ENCODE peak calls at places on chromosome 20, in seven cellular contexts. J is fibroblast of lung; L is IMR-90; W is CD8-positive, alpha-beta T cell; A is neuronal stem cell; U is WERI-Rb-1; H is right lobe of liver. S is an unnamed sample. For H3K9me3 and H3K27me3, the result is how much of the 10 kb centered on the place peaks cover.

GRCh38 chr20:10433014-10433622 is 904 bp downstream of the MKKS start:
- DNase-seq in J (no peak), L (peak), W (no peak), A (no peak), U (no peak), H (peak), S (no peak)

GRCh38 chr20:22403860-22404608 is 180.3 kb downstream of the FOXA2 start:
- DNase-seq in J (peak), L (no peak), W (no peak), A (peak), U (no peak), H (no peak), S (peak)

GRCh38 chr20:15837563-15837962 is 735.7 kb downstream of the KIF16B start:
- DNase-seq in J (no peak), L (no peak), W (no peak), A (no peak), U (no peak), H (no peak), S (no peak)

GRCh38 chr20:38581013-38581412 is at the start of gene ADIG:
- DNase-seq in J (no peak), L (no peak), W (no peak), A (no peak), U (peak), H (no peak), S (no peak)

GRCh38 chr20:3755269-3755668 is 12.3 kb downstream of the ADISSP start:
- DNase-seq in J (no peak), L (no peak), W (no peak), A (no peak), U (no peak), H (no peak), S (no peak)

GRCh38 chr20:19552144-19552895 is 205.7 kb upstream of the RIN2 start:
- DNase-seq in J (no peak), L (peak), W (no peak), A (peak), U (no peak), H (no peak), S (no peak)

GRCh38 chr20:7806831-7807230 is 133.4 kb downstream of the HAO1 start:
- DNase-seq in J (no peak), L (no peak), W (no peak), A (no peak), U (no peak), H (no peak), S (no peak)

GRCh38 chr20:64107736-64108457 is 532 bp upstream of the NPBWR2 start:
- DNase-seq in J (no peak), L (no peak), W (peak), A (no peak), U (no peak), H (no peak), S (no peak)

GRCh38 chr20:32823078-32823477 is 3.3 kb downstream of the MAPRE1 start:
- DNase-seq in J (peak), L (peak), W (no peak), A (no peak), U (peak), H (no peak), S (peak)
- H3K4me3 ChIP-seq in J (peak), L (no peak), W (no peak), A (no peak), U (peak), H (no peak), S (no peak)

DNA sequence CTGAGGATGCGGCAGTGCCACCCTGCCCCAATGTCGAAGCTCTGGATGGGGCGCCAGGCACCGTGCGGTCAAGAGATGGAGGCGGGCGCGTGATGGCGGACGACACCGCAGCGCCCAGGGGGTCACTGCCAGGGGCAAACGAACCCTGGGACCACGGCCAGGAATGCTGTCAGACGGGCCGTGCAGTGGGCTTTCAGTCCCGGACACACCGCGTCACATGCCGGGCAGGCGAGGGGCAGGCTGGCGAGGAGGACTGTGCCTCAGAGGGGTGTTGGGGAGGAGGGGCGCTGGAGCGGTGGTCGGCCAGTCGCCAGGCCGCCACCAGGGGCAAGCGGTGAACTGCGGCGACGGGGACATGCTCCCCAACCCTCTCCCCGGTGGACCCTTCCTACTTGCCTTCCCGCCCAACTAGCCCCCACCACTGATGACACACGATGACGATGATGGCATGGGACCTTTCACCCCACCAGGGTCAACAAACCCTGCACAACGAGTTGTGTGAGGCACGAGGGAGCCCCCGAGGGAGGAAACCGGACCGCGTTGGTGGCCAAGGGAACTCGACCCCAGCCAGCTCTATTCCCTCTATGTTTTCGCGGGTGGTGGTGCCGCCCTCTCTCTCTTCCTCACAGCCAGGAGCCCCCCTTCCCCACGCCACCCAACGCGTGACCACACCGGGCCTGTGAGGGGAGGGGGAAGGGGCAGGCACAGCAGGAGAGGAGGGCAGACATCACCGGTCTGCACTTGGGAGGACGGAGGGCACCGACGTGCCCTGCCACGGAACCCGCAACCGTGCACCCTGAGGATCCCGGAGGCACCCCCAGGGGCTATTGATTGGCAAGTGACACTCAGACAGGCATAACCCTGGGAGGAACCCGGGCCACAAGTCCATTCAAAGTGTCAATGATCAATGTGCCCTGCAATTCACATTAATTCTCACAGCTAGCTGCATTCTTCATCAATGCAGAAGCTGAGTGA is 1960.9 kb upstream of the DEFB115 start:
- DNase-seq in J (no peak), L (no peak), W (no peak), A (no peak), U (no peak), H (no peak), S (no peak)
- H3K9me3 ChIP-seq in J (under half), L (under half), W (under half), A (under half), U (under half), H (under half), S (under half)

GRCh38 chr20:48823960-48824497 is 3.8 kb downstream of the PREX1 start:
- DNase-seq in J (peak), L (peak), W (no peak), A (no peak), U (no peak), H (no peak), S (peak)

GRCh38 chr20:48826064-48826463 is 1.7 kb downstream of the PREX1 start:
- DNase-seq in J (no peak), L (no peak), W (no peak), A (peak), U (peak), H (no peak), S (no peak)

GRCh38 chr20:48825551-48825885 is 2.3 kb downstream of the PREX1 start:
- DNase-seq in J (no peak), L (no peak), W (no peak), A (no peak), U (no peak), H (no peak), S (no peak)

GRCh38 chr20:48823476-48823875 is 4.3 kb downstream of the PREX1 start:
- DNase-seq in J (no peak), L (no peak), W (no peak), A (no peak), U (no peak), H (no peak), S (no peak)

GRCh38 chr20:48824830-48825550 is 2.8 kb downstream of the PREX1 start:
- DNase-seq in J (no peak), L (no peak), W (no peak), A (peak), U (peak), H (no peak), S (no peak)
- H3K27me3 ChIP-seq in J (under half), L (under half), W (under half), A (under half), U (under half), H (under half), S (under half)

DNA sequence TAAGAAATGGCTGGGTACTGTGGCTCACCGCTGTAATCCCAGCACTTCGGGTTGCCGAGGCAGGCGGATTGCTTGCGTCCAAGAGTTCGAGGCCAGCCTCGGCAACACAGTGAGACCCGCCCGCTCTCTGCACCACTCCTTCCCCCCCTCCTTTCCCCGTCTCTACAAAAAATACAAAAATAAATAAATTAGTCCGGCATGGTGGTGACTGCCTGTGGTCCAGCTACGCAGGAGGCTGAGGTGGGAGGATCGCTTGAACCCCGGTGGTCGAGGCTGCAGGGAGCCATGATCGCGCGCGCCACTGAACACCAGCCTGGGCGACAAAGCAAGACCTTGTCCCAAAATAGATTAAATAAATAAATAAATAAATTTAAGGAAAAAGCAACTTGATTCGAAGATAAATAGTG is 448 bp upstream of the RNF114 start:
- DNase-seq in J (no peak), L (no peak), W (no peak), A (no peak), U (no peak), H (no peak), S (no peak)
- H3K4me3 ChIP-seq in J (peak), L (peak), W (peak), A (no peak), U (peak), H (peak), S (peak)

GRCh38 chr20:42714298-42715141 is 475.2 kb downstream of the PTPRT start:
- DNase-seq in J (no peak), L (no peak), W (no peak), A (no peak), U (no peak), H (no peak), S (no peak)
- H3K9me3 ChIP-seq in J (under half), L (under half), W (under half), A (under half), U (under half), H (under half), S (under half)

GRCh38 chr20:32059189-32059588 is 7.1 kb downstream of the HCK start:
- DNase-seq in J (no peak), L (no peak), W (no peak), A (no peak), U (no peak), H (no peak), S (no peak)

GRCh38 chr20:32057785-32058184 is 5.7 kb downstream of the HCK start:
- DNase-seq in J (no peak), L (no peak), W (no peak), A (no peak), U (no peak), H (no peak), S (no peak)

GRCh38 chr20:32052792-32053362 is 835 bp downstream of the HCK start:
- DNase-seq in J (no peak), L (no peak), W (no peak), A (no peak), U (no peak), H (peak), S (no peak)

GRCh38 chr20:32053648-32054047 is 1.6 kb downstream of the HCK start:
- DNase-seq in J (no peak), L (no peak), W (no peak), A (no peak), U (no peak), H (no peak), S (no peak)

DNA sequence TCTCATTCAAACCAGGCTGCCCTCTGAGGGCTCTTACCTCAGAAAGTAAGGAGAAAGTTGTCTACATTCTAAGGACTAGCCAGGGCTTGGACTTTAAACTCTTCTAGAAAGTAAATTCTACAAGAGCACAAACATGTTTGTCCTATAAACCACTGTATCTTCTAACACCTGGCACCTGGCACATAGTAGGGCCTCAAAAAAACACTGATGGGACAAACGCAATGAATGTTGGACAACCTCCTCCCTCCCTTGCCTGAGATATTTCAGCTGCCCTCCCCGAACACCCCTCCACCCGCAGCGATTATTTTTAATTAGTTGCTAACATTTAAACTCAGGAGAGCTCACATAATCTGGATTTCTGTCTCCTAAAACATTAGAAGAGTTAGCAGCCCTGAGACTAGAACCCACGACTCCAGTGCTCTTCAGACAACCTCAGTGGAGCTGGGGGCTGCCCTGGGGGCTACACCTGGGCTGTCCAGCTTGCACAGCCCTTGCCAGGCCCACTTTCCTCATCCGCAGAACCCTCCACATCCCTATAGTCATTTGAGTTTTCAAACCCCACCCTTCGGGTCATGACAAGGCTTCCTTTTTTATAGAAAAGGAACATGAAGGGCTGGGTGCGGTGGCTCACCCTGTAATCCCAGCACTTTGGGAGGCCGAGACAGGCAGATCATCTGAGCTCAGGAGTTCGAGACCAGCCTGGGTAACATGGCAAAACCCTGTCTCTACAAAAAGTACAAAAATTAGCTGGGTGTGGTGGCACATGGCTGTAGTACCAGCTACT is 4.9 kb downstream of the HCK start:
- DNase-seq in J (no peak), L (no peak), W (no peak), A (no peak), U (no peak), H (no peak), S (no peak)
- H3K27me3 ChIP-seq in J (under half), L (half or more), W (under half), A (under half), U (under half), H (under half), S (under half)

GRCh38 chr20:34997774-34998173 is 42.1 kb downstream of the MYH7B start:
- DNase-seq in J (no peak), L (no peak), W (no peak), A (no peak), U (no peak), H (no peak), S (no peak)
- H3K4me3 ChIP-seq in J (no peak), L (no peak), W (no peak), A (no peak), U (no peak), H (no peak), S (no peak)

GRCh38 chr20:62114894-62115293 is 7.4 kb upstream of the LSM14B start:
- DNase-seq in J (no peak), L (no peak), W (no peak), A (no peak), U (no peak), H (no peak), S (no peak)
- H3K9me3 ChIP-seq in J (under half), L (under half), W (under half), A (under half), U (under half), H (under half), S (under half)

S was measured in MG63.